ENCODE peak calls at places on chromosomes 12 and 14, in seven cellular contexts. V is lower lobe of right lung; P is CD8-positive, alpha-beta T cell; O is heart right ventricle; K is SK-N-SH; T is breast epithelium; I is A549. L is an unnamed sample. For H3K9me3, the result is how much of the 10 kb centered on the place peaks cover.

GRCh38 chr14:99982449-99983250 is 82.6 kb upstream of the EVL start:
- DNase-seq in P (peak), K (peak), V (no peak), T (no peak), I (peak), O (peak), L (peak)

GRCh38 chr14:55038708-55039107 is 11.7 kb downstream of the SOCS4 start:
- DNase-seq in I (no peak), V (no peak), O (no peak), K (no peak), P (no peak), T (no peak), L (no peak)

GRCh38 chr14:50770586-50770985 is 60.4 kb downstream of the NIN start:
- DNase-seq in T (no peak), I (no peak), O (no peak), V (no peak), P (no peak), K (no peak), L (no peak)

GRCh38 chr14:74333909-74334308 is 14.4 kb upstream of the VRTN start:
- DNase-seq in O (no peak), K (no peak), T (no peak), P (no peak), V (no peak), I (no peak), L (no peak)

GRCh38 chr14:45699451-45699850 is 446.4 kb upstream of the MIS18BP1 start:
- DNase-seq in K (no peak), P (no peak), O (no peak), I (no peak), T (peak), V (no peak), L (no peak)

GRCh38 chr12:104579716-104580495 is 123.2 kb downstream of the CHST11 start:
- DNase-seq in P (no peak), T (no peak), V (no peak), K (no peak), I (no peak), O (no peak), L (no peak)

GRCh38 chr14:24052656-24053547 is 1.1 kb downstream of the CARMIL3 start:
- DNase-seq in K (no peak), V (no peak), T (no peak), O (no peak), I (no peak), P (peak), L (no peak)

GRCh38 chr14:102908766-102909455 is 13.6 kb upstream of the AMN start:
- DNase-seq in K (peak), T (no peak), V (peak), I (no peak), P (no peak), O (no peak), L (no peak)

GRCh38 chr12:131275824-131276223 is 322.1 kb downstream of the ADGRD1 start:
- DNase-seq in I (no peak), P (no peak), V (peak), K (no peak), T (no peak), O (no peak), L (no peak)

GRCh38 chr12:122886851-122887816 is 8.8 kb downstream of the VPS37B start:
- DNase-seq in O (no peak), K (no peak), P (no peak), I (peak), V (no peak), T (no peak), L (peak)

GRCh38 chr12:105955608-105955931 is 183.2 kb downstream of the NUAK1 start:
- DNase-seq in K (no peak), I (no peak), T (no peak), O (no peak), P (no peak), V (no peak), L (no peak)

GRCh38 chr14:36820111-36820709 is 158.6 kb downstream of the PAX9 start:
- DNase-seq in T (no peak), P (no peak), V (no peak), K (no peak), I (no peak), O (no peak), L (no peak)

GRCh38 chr14:104974146-104974541 is 4.0 kb downstream of the AHNAK2 start:
- DNase-seq in I (no peak), T (no peak), K (no peak), O (no peak), V (peak), P (no peak), L (no peak)

GRCh38 chr14:90332271-90332584 is 487 bp upstream of the NRDE2 start:
- DNase-seq in T (no peak), O (no peak), K (no peak), P (no peak), I (no peak), V (no peak), L (no peak)
- H3K4me3 ChIP-seq in T (peak), O (peak), K (peak), P (peak), I (peak), V (peak), L (peak)

GRCh38 chr12:48029401-48029770 is 25.1 kb upstream of the COL2A1 start:
- DNase-seq in V (no peak), K (no peak), I (no peak), O (no peak), T (no peak), P (no peak), L (no peak)
- H3K27ac ChIP-seq in V (no peak), K (no peak), I (no peak), O (no peak), T (no peak), P (no peak), L (no peak)

DNA sequence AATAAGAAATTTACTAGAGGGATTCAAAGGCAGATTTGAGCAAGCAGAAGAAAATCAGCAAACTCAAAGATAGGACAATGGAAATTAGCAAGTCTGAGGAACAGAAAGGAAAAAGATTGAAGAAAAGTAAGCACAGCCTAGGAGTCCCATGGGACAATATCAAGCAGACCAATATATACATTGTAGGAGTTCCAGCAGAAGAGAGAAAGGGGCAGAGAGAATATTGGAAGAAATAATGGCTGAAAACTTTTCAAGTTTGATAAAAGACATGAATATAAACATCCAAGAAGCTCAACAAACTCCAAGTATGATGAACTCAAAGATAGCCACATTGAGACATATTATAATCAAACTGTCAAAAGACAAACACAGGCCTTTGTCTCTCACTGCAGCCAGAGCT is 25.2 kb downstream of the ATP23 start:
- DNase-seq in K (no peak), O (no peak), T (no peak), I (no peak), P (no peak), V (no peak), L (no peak)
- H3K9me3 ChIP-seq in K (under half), O (half or more), T (under half), I (under half), P (under half), V (under half), L (under half)

DNA sequence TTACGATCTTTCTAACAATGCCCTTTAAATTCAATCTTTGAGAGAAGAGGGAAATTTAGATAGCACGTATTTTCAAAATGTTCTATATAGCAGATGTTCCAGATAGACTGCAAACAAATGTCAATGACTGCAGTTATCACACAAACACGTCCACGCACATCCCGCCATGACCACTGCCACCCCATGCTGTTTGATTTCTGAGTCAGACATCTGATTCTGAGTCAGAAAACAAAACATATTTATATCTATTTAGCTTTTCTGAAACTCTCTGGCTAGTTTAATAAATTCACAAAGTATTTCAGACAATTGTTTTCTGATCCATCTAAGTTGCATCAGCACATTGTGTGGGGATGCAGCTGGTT is 105.9 kb upstream of the BCAT1 start:
- DNase-seq in K (no peak), T (no peak), P (peak), V (no peak), I (no peak), O (no peak), L (no peak)
- H3K4me3 ChIP-seq in K (no peak), T (no peak), P (peak), V (peak), I (no peak), O (no peak), L (no peak)

GRCh38 chr12:124746649-124747425 is 116.8 kb downstream of the SCARB1 start:
- DNase-seq in I (no peak), V (no peak), T (no peak), O (no peak), P (no peak), K (no peak), L (no peak)
- H3K27ac ChIP-seq in I (peak), V (peak), T (peak), O (peak), P (no peak), K (peak), L (peak)

DNA sequence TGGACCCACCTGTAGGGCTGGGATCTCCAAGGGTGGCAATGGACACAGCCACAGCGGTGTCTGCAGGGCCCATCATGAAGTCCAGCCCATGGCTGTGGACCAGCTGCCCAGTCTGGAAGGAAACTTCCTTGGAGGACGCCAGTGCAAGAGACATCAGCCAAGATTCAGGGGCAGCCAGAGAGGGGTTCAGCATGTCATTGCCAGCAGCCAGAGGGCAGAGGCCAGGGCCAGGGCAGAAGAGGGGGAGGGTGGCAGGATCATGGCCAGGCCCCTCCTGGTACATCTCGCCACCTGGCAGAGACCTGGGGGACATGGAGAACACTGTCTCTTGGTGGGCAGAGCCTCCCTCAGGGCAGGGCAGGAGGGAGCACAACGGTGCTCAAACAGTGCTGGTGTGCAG is 10.2 kb downstream of the ANHX start:
- DNase-seq in I (no peak), K (no peak), V (no peak), O (no peak), T (no peak), P (no peak), L (no peak)
- H3K9me3 ChIP-seq in I (half or more), K (under half), V (under half), O (under half), T (under half), P (under half), L (under half)

L was measured in SJSA1.